ENCODE peak calls at places on chromosomes 5 and 9, in nine cellular contexts. E, Z, J, M, A, Y, R, W and N are unnamed samples.

GRCh38 chr5:139140631-139141071 is 57.5 kb downstream of the SIL1 start:
- DNase-seq in E (peak; percentile 22), Z (no peak), J (no peak), M (no peak), A (no peak), Y (no peak), R (no peak), W (no peak), N (no peak)

GRCh38 chr9:104780796-104781395 is 17.0 kb downstream of the NIPSNAP3B start:
- DNase-seq in E (peak; percentile 56), Z (no peak), J (no peak), M (no peak), A (peak; percentile 24), Y (no peak), R (no peak), W (no peak), N (no peak)

GRCh38 chr5:139952464-139953070 is 90.5 kb downstream of the NRG2 start:
- DNase-seq in E (no peak), Z (no peak), J (no peak), M (no peak), A (no peak), Y (no peak), R (no peak), W (no peak), N (no peak)

GRCh38 chr9:113668057-113668456 is 204.5 kb downstream of the RGS3 start:
- DNase-seq in E (no peak), Z (peak; percentile 38), J (no peak), M (no peak), A (peak; percentile 38), Y (no peak), R (no peak), W (no peak), N (no peak)

GRCh38 chr9:128825923-128826702 is 3.5 kb downstream of the SPOUT1 start:
- DNase-seq in E (no peak), Z (no peak), J (no peak), M (no peak), A (no peak), Y (peak; percentile 75), R (no peak), W (no peak), N (no peak)

GRCh38 chr9:125764198-125764597 is 17.0 kb downstream of the PBX3 start:
- DNase-seq in E (no peak), Z (no peak), J (no peak), M (no peak), A (no peak), Y (no peak), R (no peak), W (no peak), N (no peak)

GRCh38 chr5:180825768-180826525 is 23.3 kb upstream of the MGAT1 start:
- DNase-seq in E (peak; percentile 77), Z (peak; percentile 86), J (peak; percentile 66), M (no peak), A (no peak), Y (no peak), R (no peak), W (peak; percentile 44), N (peak; percentile 76)

GRCh38 chr9:121781701-121782464 is 130.4 kb downstream of the DAB2IP start:
- DNase-seq in E (no peak), Z (no peak), J (no peak), M (no peak), A (no peak), Y (peak; percentile 39), R (no peak), W (no peak), N (no peak)

DNA sequence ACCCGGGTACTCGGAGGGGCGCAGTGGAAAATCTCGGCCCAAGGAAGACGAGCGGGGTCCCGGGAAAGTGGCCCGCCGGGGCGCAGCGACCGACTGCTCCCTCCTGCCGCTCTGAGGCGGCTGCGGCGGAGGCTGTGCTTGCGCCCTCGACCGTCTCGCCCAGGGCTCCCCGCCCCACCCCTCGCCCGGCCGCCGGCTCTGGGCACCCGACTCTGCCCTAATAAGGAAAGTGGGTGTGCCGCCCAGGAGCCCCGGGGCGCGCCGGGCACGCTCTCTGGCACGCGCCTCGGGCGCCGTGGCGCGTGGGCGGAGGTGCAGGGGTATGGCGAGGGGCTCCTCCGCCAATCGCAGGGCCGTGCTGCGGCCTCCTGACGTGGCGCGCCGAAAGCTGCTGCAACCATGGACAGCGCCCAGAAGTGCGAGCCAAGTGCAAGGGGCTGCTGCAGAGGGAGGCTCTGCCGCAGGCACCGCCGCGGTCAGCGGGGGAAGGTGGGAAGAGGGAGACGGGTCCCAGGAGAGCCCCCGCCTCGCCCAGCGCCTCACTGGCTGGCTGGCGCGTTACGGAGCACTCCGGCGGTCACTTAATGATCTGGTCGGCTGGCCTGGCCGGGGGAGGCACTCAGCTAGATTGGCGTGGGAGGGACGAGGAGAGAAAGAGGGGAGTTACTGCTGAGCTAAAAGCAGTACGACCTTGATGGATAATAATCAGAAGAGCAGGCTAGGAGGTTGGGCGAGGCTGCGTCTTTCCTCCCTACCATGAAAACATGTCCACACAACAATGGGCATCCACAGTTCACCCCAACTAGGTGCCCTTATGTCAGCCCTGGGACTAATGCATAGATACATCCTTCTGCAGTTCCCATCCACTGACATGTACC is at the start of gene PRUNE2:
- DNase-seq in E (peak; percentile 87), Z (peak; percentile 89), J (peak; percentile 71), M (peak; percentile 68), A (peak; percentile 19), Y (peak; percentile 98), R (peak; percentile 75), W (no peak), N (no peak)
- TF ChIP-seq CTCF in E (no peak), Z (no peak), J (no peak), M (no peak), A (no peak), Y (no peak), R (no peak), W (no peak), N (no peak)

DNA sequence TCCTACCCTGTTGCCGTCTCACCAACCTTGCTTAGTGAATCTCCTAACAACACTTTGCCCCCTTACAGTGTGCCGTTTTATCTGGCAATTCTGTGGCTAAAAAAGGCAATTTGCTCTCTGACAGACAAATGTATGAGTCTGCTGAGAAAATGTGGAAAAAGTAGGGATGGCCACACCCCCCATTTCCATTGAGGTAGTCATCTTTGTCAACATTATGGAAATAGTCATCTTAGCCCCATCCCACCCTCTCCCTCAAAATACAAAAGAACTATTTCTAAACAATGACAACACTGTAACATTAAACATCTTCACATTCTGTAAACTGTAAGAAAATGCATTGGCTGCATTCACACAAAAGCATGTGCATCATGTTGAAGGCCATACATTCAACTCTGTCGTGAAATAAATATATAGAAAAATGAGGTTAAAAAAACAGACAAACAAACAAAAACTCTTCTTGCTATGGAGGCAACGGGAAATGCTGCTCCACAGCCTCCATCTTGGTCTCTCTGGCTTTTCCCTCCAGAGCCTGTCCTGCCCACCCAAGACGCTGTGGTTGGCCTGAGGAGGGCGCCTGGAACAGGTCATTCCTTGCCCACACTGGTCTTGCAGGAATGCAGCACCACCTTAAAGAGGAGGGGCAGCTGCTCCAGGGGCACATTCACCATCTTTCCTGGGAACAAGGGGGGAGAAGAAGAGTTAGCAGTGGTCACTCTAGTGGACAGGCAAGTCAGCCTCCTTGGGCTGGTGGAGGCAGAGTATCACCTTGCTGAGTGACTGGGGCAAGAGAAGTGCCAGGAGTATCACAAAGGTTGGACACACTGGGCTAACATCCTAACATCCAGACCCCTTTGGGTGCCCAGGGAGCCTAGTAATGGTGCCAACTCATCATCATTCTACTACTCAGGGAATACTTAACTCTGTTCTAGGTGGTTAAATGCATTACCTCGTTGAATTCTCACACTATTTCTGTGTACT is 15.2 kb upstream of the NR5A1 start:
- DNase-seq in E (no peak), Z (no peak), J (no peak), M (no peak), A (no peak), Y (peak; percentile 89), R (no peak), W (no peak), N (no peak)
- TF ChIP-seq CTCF in E (no peak), Z (no peak), J (no peak), M (no peak), A (no peak), Y (peak; percentile 65), R (no peak), W (no peak), N (no peak)

GRCh38 chr5:171205375-171205774 is 103.7 kb upstream of the TLX3 start:
- DNase-seq in E (no peak), Z (no peak), J (no peak), M (no peak), A (no peak), Y (no peak), R (peak; percentile 22), W (no peak), N (no peak)

DNA sequence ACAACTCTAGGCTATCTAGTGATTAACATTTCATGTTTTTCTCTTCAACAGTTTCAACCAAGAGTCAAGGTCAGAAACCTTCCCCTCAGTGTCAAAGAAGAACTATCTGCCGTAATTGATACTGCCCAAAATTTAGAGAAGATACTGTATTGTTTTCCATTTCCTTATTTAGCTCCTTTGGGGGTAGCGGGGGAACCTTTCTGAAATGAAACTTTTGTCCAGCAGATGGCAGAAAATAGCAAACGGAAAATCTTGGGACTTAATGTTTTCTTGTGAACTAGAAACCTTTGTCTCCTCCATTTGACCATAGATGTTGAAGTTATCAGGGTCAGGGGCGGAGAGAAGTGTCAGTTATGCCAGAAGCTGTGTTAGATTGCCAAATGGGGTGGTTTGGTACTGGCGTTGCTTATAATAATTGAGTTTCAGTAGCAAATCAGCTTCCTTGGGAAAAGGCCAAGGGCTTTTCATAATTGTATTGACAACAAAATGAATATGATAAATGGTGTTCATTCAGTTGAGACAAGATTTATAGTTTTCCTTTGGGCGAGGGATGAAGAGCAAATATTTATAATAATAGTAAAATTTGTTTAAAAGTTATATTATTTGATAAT is 101.7 kb upstream of the TLX3 start:
- DNase-seq in E (peak; percentile 67), Z (peak; percentile 32), J (no peak), M (no peak), A (peak; percentile 5), Y (peak; percentile 70), R (no peak), W (no peak), N (no peak)
- TF ChIP-seq CTCF in E (peak; percentile 58), Z (peak; percentile 52), J (peak; percentile 92), M (peak; percentile 44), A (peak; percentile 51), Y (peak; percentile 75), R (peak; percentile 63), W (peak; percentile 37), N (peak; percentile 60)

GRCh38 chr5:149667084-149667826 is 62.9 kb upstream of the PPARGC1B start:
- DNase-seq in E (peak; percentile 41), Z (peak; percentile 4), J (no peak), M (no peak), A (no peak), Y (peak; percentile 78), R (no peak), W (no peak), N (no peak)

GRCh38 chr5:149665416-149666163 is 64.5 kb upstream of the PPARGC1B start:
- DNase-seq in E (no peak), Z (no peak), J (no peak), M (no peak), A (no peak), Y (peak; percentile 36), R (no peak), W (no peak), N (no peak)

GRCh38 chr5:149666212-149666852 is 63.8 kb upstream of the PPARGC1B start:
- DNase-seq in E (peak; percentile 34), Z (peak; percentile 19), J (no peak), M (no peak), A (no peak), Y (no peak), R (no peak), W (no peak), N (peak; percentile 62)

GRCh38 chr5:149664666-149665415 is 65.3 kb upstream of the PPARGC1B start:
- DNase-seq in E (no peak), Z (no peak), J (no peak), M (no peak), A (no peak), Y (no peak), R (no peak), W (no peak), N (no peak)

DNA sequence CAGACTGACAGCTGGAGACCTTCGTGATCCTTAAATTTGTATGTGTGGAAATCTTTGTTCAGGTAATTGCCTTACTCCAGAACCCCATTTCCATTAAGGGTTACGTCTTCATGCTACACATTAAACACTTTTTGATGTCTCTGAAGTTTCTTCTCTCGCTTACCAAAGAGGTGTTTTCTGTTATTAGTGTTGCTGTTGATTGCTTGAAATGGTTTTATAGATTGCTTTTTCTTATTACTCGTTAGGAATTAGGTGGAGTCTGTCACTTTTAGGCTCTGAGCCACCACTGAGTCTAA is 62.3 kb upstream of the PPARGC1B start:
- DNase-seq in E (no peak), Z (no peak), J (no peak), M (no peak), A (no peak), Y (no peak), R (no peak), W (no peak), N (no peak)
- TF ChIP-seq CTCF in E (no peak), Z (no peak), J (peak; percentile 78), M (no peak), A (no peak), Y (peak; percentile 17), R (peak; percentile 70), W (no peak), N (peak; percentile 72)